ENCODE peak calls at places on chromosomes 3 and 15, in nine cellular contexts. G is HFFc6, B is nephron progenitor cell, C is cardiac fibroblast, Y is B cell, F is AG10803, W is AG04450, I is RWPE1, O is heart left ventricle. X is an unnamed sample.

GRCh38 chr3:140771030-140771677 is 93.3 kb downstream of the TRIM42 start:
- DNase-seq in G (no peak), Y (no peak), C (no peak), F (no peak), W (no peak), I (no peak), B (no peak), O (no peak), X (no peak)

GRCh38 chr3:107429330-107430181 is 52.3 kb downstream of the CCDC54 start:
- DNase-seq in W (peak), G (peak), C (peak), Y (peak), F (peak), I (peak), B (peak), O (peak), X (peak)

GRCh38 chr3:157502916-157503620 is at the start of gene VEPH1:
- DNase-seq in O (no peak), Y (no peak), B (peak), F (no peak), I (no peak), G (peak), W (peak), C (peak), X (no peak)

GRCh38 chr15:44999105-44999504 is 23.9 kb upstream of the SORD start:
- DNase-seq in C (no peak), I (no peak), G (no peak), W (no peak), B (no peak), Y (no peak), F (no peak), O (no peak), X (no peak)

GRCh38 chr3:136194409-136195257 is 1.5 kb downstream of the MSL2 start:
- DNase-seq in I (no peak), G (no peak), Y (peak), C (peak), B (peak), O (peak), W (no peak), F (no peak), X (peak)

GRCh38 chr3:45547764-45548683 is 46.5 kb upstream of the LIMD1 start:
- DNase-seq in Y (no peak), G (peak), W (no peak), B (no peak), F (peak), I (no peak), O (peak), C (peak), X (no peak)

GRCh38 chr15:57611938-57612337 is 20.2 kb downstream of the MYZAP start:
- DNase-seq in O (peak), I (peak), W (no peak), C (peak), Y (no peak), G (peak), B (no peak), F (peak), X (peak)

GRCh38 chr15:74610302-74610951 is 5.2 kb upstream of the CLK3 start:
- DNase-seq in Y (no peak), I (no peak), C (no peak), F (no peak), G (no peak), O (peak), W (no peak), B (no peak), X (no peak)

GRCh38 chr15:57389991-57390390 is 13.7 kb downstream of the CGNL1 start:
- DNase-seq in Y (no peak), I (no peak), F (no peak), C (no peak), B (no peak), W (no peak), O (no peak), G (no peak), X (no peak)

GRCh38 chr15:70479056-70479455 is 284.3 kb downstream of the UACA start:
- DNase-seq in F (no peak), O (no peak), C (no peak), G (no peak), I (no peak), Y (no peak), W (no peak), B (no peak), X (no peak)

GRCh38 chr3:59737209-59737608 is 687.4 kb upstream of the CFAP20DC start:
- DNase-seq in O (no peak), C (no peak), W (no peak), B (no peak), Y (no peak), I (no peak), G (no peak), F (no peak), X (no peak)

GRCh38 chr15:22918056-22918455 is 62.1 kb downstream of the CYFIP1 start:
- DNase-seq in Y (no peak), G (peak), I (peak), O (no peak), C (peak), W (no peak), B (no peak), F (peak), X (no peak)

GRCh38 chr3:38140326-38141172 is 2.1 kb downstream of the MYD88 start:
- DNase-seq in O (no peak), C (no peak), Y (no peak), W (no peak), I (no peak), F (no peak), B (no peak), G (no peak), X (peak)

GRCh38 chr3:31695280-31696008 is 162.7 kb downstream of the STT3B start:
- DNase-seq in O (no peak), G (no peak), I (no peak), C (peak), W (no peak), F (no peak), Y (no peak), B (no peak), X (peak)

GRCh38 chr15:58748787-58749531 is 548 bp downstream of the ADAM10 start:
- DNase-seq in G (peak), F (peak), W (no peak), C (peak), Y (peak), I (no peak), B (peak), O (peak), X (peak)

GRCh38 chr15:98888839-98889479 is 118.6 kb downstream of the PGPEP1L start:
- DNase-seq in O (no peak), G (peak), F (peak), C (peak), B (no peak), Y (no peak), I (no peak), W (no peak), X (no peak)

GRCh38 chr3:12545473-12545791 is at the start of gene MKRN2OS:
- DNase-seq in I (peak), F (no peak), B (no peak), W (no peak), G (no peak), O (no peak), C (no peak), Y (no peak), X (peak)

GRCh38 chr15:82930466-82930865 is 22.1 kb downstream of the HOMER2 start:
- DNase-seq in F (no peak), I (no peak), Y (no peak), G (no peak), O (no peak), B (no peak), W (no peak), C (no peak), X (no peak)

GRCh38 chr3:80244390-80244789 is 476.6 kb upstream of the ROBO1 start:
- DNase-seq in O (no peak), C (peak), F (no peak), W (peak), I (no peak), G (no peak), B (no peak), Y (no peak), X (no peak)

GRCh38 chr3:150312018-150312657 is 96.0 kb upstream of the TSC22D2 start:
- DNase-seq in B (no peak), F (no peak), C (no peak), Y (no peak), G (no peak), O (no peak), W (no peak), I (no peak), X (no peak)
- TF ChIP-seq CTCF in B (no peak), F (peak), C (no peak), Y (peak), G (peak), O (no peak), W (no peak), I (no peak), X (no peak)

DNA sequence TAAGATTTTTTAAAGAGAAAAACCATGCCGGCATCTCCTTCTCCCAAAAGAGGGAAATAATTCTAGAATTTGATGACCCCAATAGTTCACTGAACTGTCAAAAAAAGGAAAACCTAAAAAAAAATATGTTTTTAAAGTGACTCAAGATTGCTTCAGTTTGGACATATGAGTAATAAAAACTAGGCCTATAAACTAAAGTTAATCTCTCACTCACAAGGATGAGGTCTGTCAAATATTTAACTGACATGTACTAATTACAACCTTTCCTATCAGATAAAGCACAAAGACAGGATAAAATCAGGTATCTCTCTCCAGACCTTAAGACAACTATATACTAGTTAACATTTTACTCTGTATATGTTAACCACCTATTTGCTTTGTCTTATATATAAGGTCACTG is 231.9 kb downstream of the NSUN3 start:
- DNase-seq in C (no peak), B (no peak), Y (no peak), G (no peak), O (no peak), I (no peak), F (no peak), W (no peak), X (no peak)
- TF ChIP-seq CTCF in C (no peak), B (no peak), Y (no peak), G (no peak), O (no peak), I (no peak), F (no peak), W (no peak), X (no peak)

GRCh38 chr3:43348852-43349574 is 62.7 kb downstream of the SNRK start:
- DNase-seq in F (no peak), Y (no peak), W (no peak), O (no peak), C (no peak), I (no peak), G (no peak), B (no peak), X (no peak)
- TF ChIP-seq CTCF in F (peak), Y (no peak), W (peak), O (no peak), C (no peak), I (no peak), G (no peak), B (no peak), X (no peak)

DNA sequence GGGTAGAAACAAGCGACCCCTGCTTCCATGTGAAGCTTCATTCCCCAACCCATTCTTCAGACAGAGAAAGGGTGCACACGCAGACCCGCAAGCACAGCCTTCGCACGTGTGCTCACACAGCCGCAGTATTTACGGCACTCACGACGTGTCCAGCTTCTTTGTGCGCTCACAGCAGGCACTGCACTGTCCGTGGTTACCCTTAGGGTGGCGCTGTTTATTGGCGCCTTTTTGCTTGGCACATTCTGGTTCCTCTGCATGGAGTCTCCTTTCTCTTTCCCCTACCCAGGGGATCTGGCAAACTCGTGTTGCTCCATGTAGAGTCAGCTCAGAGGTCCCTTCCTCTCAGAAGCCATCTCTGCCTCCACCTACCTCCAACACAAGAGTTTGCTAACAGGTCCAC is 115.1 kb downstream of the SLCO3A1 start:
- DNase-seq in G (no peak), Y (no peak), I (no peak), F (no peak), B (no peak), W (no peak), O (no peak), C (no peak), X (no peak)
- TF ChIP-seq CTCF in G (peak), Y (no peak), I (no peak), F (no peak), B (no peak), W (no peak), O (no peak), C (no peak), X (no peak)

GRCh38 chr15:43406808-43407207 is 35.9 kb downstream of the TUBGCP4 start:
- DNase-seq in G (no peak), Y (no peak), I (no peak), C (no peak), B (no peak), F (no peak), O (no peak), W (no peak), X (no peak)

GRCh38 chr15:43414196-43414595 is 43.3 kb downstream of the TUBGCP4 start:
- DNase-seq in W (no peak), F (peak), O (no peak), G (no peak), C (peak), I (no peak), Y (no peak), B (no peak), X (no peak)

GRCh38 chr15:43408789-43409188 is 37.9 kb downstream of the TUBGCP4 start:
- DNase-seq in W (no peak), O (no peak), F (no peak), B (no peak), I (no peak), Y (no peak), G (no peak), C (no peak), X (no peak)

GRCh38 chr15:43412096-43412495 is 41.2 kb downstream of the TUBGCP4 start:
- DNase-seq in Y (no peak), O (no peak), F (no peak), G (no peak), B (no peak), C (no peak), W (no peak), I (no peak), X (no peak)

DNA sequence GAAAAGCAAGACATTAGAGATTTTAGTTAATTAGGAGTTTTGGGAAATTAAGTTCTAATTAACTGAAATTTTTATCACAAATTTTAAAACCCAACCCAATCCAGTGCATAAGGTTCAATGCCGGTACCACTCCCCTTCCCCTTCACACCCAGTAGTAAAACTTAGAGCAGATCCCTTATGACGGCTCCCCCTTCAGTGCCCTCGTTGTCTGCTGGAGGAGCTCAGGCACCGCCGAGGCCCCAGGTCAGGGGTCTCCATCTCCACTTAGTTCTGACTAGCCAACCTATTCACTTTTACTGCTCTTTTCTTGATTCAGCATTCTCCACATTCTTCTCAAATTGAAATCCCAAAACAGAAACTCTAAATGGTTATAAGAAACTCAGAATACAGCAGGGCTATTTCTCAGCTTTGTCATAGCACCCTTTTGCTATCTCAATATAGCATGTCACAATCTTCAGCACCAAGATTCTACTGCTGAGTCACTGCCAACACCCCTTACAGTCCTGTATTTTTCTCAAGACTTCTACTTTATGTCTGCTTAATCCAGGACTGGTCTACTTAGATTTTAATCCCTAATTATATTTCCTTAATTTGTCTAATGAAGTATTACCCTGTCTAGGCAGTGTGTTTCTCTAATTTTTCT is 39.8 kb downstream of the TUBGCP4 start:
- DNase-seq in B (no peak), W (no peak), I (no peak), G (peak), O (no peak), F (peak), Y (no peak), C (peak), X (no peak)
- TF ChIP-seq CTCF in B (no peak), W (no peak), I (no peak), G (no peak), O (no peak), F (no peak), Y (no peak), C (no peak), X (no peak)

GRCh38 chr3:16299746-16300145 is 34.7 kb downstream of the OXNAD1 start:
- DNase-seq in I (no peak), C (no peak), G (no peak), O (no peak), F (no peak), W (no peak), Y (no peak), B (no peak), X (no peak)
- TF ChIP-seq CTCF in I (no peak), C (no peak), G (no peak), O (no peak), F (no peak), W (no peak), Y (no peak), B (no peak), X (no peak)

GRCh38 chr15:65556622-65557021 is 26.4 kb downstream of the HACD3 start:
- DNase-seq in Y (no peak), C (no peak), W (no peak), F (no peak), G (no peak), O (no peak), I (no peak), B (no peak), X (no peak)
- TF ChIP-seq CTCF in Y (no peak), C (no peak), W (no peak), F (no peak), G (no peak), O (no peak), I (no peak), B (no peak), X (no peak)

GRCh38 chr15:26298666-26299065 is 435.5 kb upstream of the ATP10A start:
- DNase-seq in Y (no peak), I (no peak), O (no peak), F (no peak), B (no peak), G (no peak), C (no peak), W (no peak), X (no peak)

GRCh38 chr15:26298010-26298661 is 435.0 kb upstream of the ATP10A start:
- DNase-seq in G (no peak), Y (no peak), I (no peak), F (no peak), W (no peak), C (no peak), O (no peak), B (no peak), X (no peak)

GRCh38 chr15:26295331-26295730 is 432.2 kb upstream of the ATP10A start:
- DNase-seq in G (no peak), B (no peak), F (no peak), O (no peak), C (no peak), I (no peak), Y (no peak), W (no peak), X (no peak)

GRCh38 chr15:26294062-26294689 is 431.0 kb upstream of the ATP10A start:
- DNase-seq in F (no peak), C (no peak), G (no peak), I (no peak), W (no peak), B (peak), O (peak), Y (no peak), X (no peak)
- TF ChIP-seq CTCF in F (no peak), C (no peak), G (no peak), I (no peak), W (no peak), B (no peak), O (peak), Y (no peak), X (no peak)

DNA sequence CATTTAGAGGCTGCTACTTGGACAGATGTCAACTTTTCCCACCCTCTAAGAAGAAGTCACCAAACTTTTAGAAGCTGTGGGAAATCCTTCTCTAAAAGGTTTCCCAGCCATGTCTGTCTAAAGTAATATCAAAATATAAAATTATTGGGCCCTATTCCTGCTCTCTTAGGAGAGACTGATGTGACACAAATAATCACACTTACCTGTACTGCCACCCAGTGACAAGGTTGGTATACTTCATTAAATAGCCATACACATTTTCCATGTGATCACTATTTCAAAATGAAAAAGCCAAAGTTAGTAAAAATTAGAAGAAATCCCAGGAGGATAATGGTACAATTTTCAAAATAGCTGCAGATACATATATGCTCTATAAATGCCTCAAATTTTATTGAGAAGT is 12.6 kb downstream of the OSBPL11 start:
- DNase-seq in F (no peak), G (no peak), C (peak), B (no peak), O (no peak), I (peak), Y (no peak), W (no peak), X (no peak)
- TF ChIP-seq CTCF in F (no peak), G (peak), C (no peak), B (no peak), O (no peak), I (peak), Y (no peak), W (no peak), X (no peak)

GRCh38 chr15:52112203-52112750 is 298 bp downstream of the BCL2L10 start:
- DNase-seq in C (no peak), I (no peak), F (no peak), B (no peak), Y (peak), O (peak), W (no peak), G (no peak), X (peak)
- TF ChIP-seq CTCF in C (no peak), I (no peak), F (no peak), B (no peak), Y (no peak), O (no peak), W (no peak), G (peak), X (no peak)